ENCODE peak calls at places on chromosomes 6 and 20, in ten cellular contexts. Z is DND-41; C is NCI-H1417; O is RWPE1; T is HFFc6; Y is right cardiac atrium; F is NCI-H82; I is endothelial cell; Q is T follicular helper cell; V is activated T-helper 1 cell treated with anti-CD3 and anti-CD28 coated beads, Interleukin-12 subunit alpha, Interleukin-12 subunit beta, Interleukin-2, Interleukin-4 antibody, amounts not matched to agents 30 ng/mL and 10 ng/mL and 1 ng/mL, durations not matched to agents 14 hours and 24 hours and 36 hours. J is an unnamed sample.

GRCh38 chr6:140445474-140446004 is 1071.1 kb upstream of the CITED2 start:
- DNase-seq in Z (no peak), C (no peak), O (peak), T (peak), Y (no peak), F (no peak), I (no peak), Q (no peak), V (no peak), J (no peak)

GRCh38 chr20:5491463-5491862 is 174.7 kb upstream of the PROKR2 start:
- DNase-seq in Z (no peak), C (no peak), O (no peak), T (no peak), Y (no peak), F (no peak), I (no peak), Q (no peak), V (no peak), J (peak)

GRCh38 chr6:148973809-148974208 is 227.0 kb downstream of the UST start:
- DNase-seq in Z (no peak), C (peak), O (no peak), T (peak), Y (no peak), F (peak), I (no peak), Q (no peak), V (no peak), J (peak)

GRCh38 chr6:125850361-125850760 is 59.6 kb downstream of the NCOA7 start:
- DNase-seq in Z (no peak), C (no peak), O (no peak), T (no peak), Y (no peak), F (peak), I (no peak), Q (no peak), V (no peak), J (no peak)

GRCh38 chr6:40340196-40340595 is 247.0 kb downstream of the LRFN2 start:
- DNase-seq in Z (no peak), C (peak), O (no peak), T (no peak), Y (no peak), F (peak), I (no peak), Q (no peak), V (no peak), J (no peak)

GRCh38 chr20:52454660-52455059 is 263.1 kb upstream of the ZFP64 start:
- DNase-seq in Z (no peak), C (no peak), O (no peak), T (no peak), Y (no peak), F (no peak), I (no peak), Q (no peak), V (no peak), J (no peak)

GRCh38 chr6:10426781-10427279 is 12.0 kb upstream of the TFAP2A start:
- DNase-seq in Z (no peak), C (peak), O (no peak), T (no peak), Y (no peak), F (no peak), I (no peak), Q (no peak), V (no peak), J (no peak)

GRCh38 chr6:75116946-75117345 is 88.9 kb downstream of the COL12A1 start:
- DNase-seq in Z (no peak), C (no peak), O (no peak), T (no peak), Y (no peak), F (no peak), I (no peak), Q (no peak), V (no peak), J (no peak)

GRCh38 chr6:131828080-131828479 is 20.3 kb downstream of the ENPP1 start:
- DNase-seq in Z (no peak), C (no peak), O (no peak), T (peak), Y (no peak), F (no peak), I (no peak), Q (no peak), V (no peak), J (no peak)

GRCh38 chr6:110528051-110528929 is 51.9 kb upstream of the SLC22A16 start:
- DNase-seq in Z (peak), C (peak), O (peak), T (peak), Y (no peak), F (peak), I (peak), Q (peak), V (peak), J (peak)

GRCh38 chr6:158801655-158802294 is 17.4 kb downstream of the EZR start:
- DNase-seq in Z (no peak), C (no peak), O (no peak), T (no peak), Y (peak), F (peak), I (no peak), Q (no peak), V (no peak), J (peak)

GRCh38 chr20:9490171-9490570 is 24.2 kb upstream of the LAMP5 start:
- DNase-seq in Z (no peak), C (no peak), O (no peak), T (no peak), Y (no peak), F (no peak), I (no peak), Q (no peak), V (no peak), J (no peak)

GRCh38 chr20:36784900-36785299 is 11.3 kb upstream of the DSN1 start:
- DNase-seq in Z (no peak), C (no peak), O (no peak), T (no peak), Y (peak), F (no peak), I (no peak), Q (no peak), V (no peak), J (no peak)

GRCh38 chr6:107811591-107812218 is 12.4 kb downstream of the SCML4 start:
- DNase-seq in Z (no peak), C (no peak), O (peak), T (peak), Y (no peak), F (no peak), I (no peak), Q (no peak), V (no peak), J (peak)

GRCh38 chr6:82951935-82952334 is 113.7 kb downstream of the UBE3D start:
- DNase-seq in Z (no peak), C (no peak), O (no peak), T (no peak), Y (no peak), F (no peak), I (no peak), Q (no peak), V (no peak), J (no peak)

GRCh38 chr6:44002071-44002590 is 125.1 kb downstream of the MRPL14 start:
- DNase-seq in Z (no peak), C (no peak), O (no peak), T (no peak), Y (no peak), F (peak), I (peak), Q (no peak), V (no peak), J (peak)

GRCh38 chr6:158762787-158763439 is 56.3 kb downstream of the EZR start:
- DNase-seq in Z (no peak), C (no peak), O (no peak), T (no peak), Y (peak), F (no peak), I (no peak), Q (no peak), V (no peak), J (peak)

GRCh38 chr6:38169221-38169674 is 349.7 kb downstream of the ZFAND3 start:
- DNase-seq in Z (no peak), C (no peak), O (no peak), T (no peak), Y (no peak), F (no peak), I (no peak), Q (no peak), V (no peak), J (no peak)

GRCh38 chr20:7151666-7152065 is 384.2 kb downstream of the BMP2 start:
- DNase-seq in Z (no peak), C (no peak), O (peak), T (no peak), Y (no peak), F (no peak), I (no peak), Q (no peak), V (no peak), J (no peak)

GRCh38 chr6:19918436-19918835 is 81.3 kb downstream of the ID4 start:
- DNase-seq in Z (no peak), C (no peak), O (no peak), T (no peak), Y (no peak), F (no peak), I (no peak), Q (no peak), V (no peak), J (no peak)

GRCh38 chr6:97437087-97437486 is 154.1 kb upstream of the MMS22L start:
- DNase-seq in Z (no peak), C (peak), O (peak), T (peak), Y (no peak), F (peak), I (no peak), Q (no peak), V (no peak), J (peak)

GRCh38 chr20:43923322-43923721 is 8.7 kb downstream of the TOX2 start:
- DNase-seq in Z (no peak), C (no peak), O (no peak), T (no peak), Y (no peak), F (no peak), I (no peak), Q (no peak), V (no peak), J (no peak)

GRCh38 chr20:22861990-22862389 is 173.1 kb upstream of the SSTR4 start:
- DNase-seq in Z (no peak), C (no peak), O (peak), T (no peak), Y (peak), F (no peak), I (peak), Q (no peak), V (no peak), J (no peak)